ENCODE peak calls at places on chromosome 7, in ten cellular contexts. A is heart right ventricle; X is ACHN; F is mucosa of descending colon; N is stimulated activated CD4-positive, alpha-beta T cell treated with anti-CD3 and anti-CD28 coated beads, Interleukin-4, amount 100 ng/mL, for 48 hours; O is T-cell; W is CD4-positive, alpha-beta memory T cell; G is MM.1S; J is ovary; Z is Calu3. I is an unnamed sample.

GRCh38 chr7:19327011-19327410 is 181.8 kb upstream of the FERD3L start:
- DNase-seq in A (peak; percentile 7), X (no peak), F (no peak), N (no peak), O (no peak), W (no peak), G (no peak), J (no peak), Z (no peak), I (no peak)

GRCh38 chr7:106736123-106736507 is 75.2 kb upstream of the CCDC71L start:
- DNase-seq in A (no peak), X (no peak), F (no peak), N (no peak), O (no peak), W (no peak), G (no peak), J (no peak), Z (no peak), I (no peak)

GRCh38 chr7:92641921-92642511 is 51.8 kb upstream of the FAM133B start:
- DNase-seq in A (no peak), X (peak; percentile 85), F (no peak), N (peak; percentile 43), O (peak; percentile 24), W (no peak), G (no peak), J (no peak), Z (no peak), I (no peak)

GRCh38 chr7:48285365-48285764 is 114.1 kb downstream of the ABCA13 start:
- DNase-seq in A (no peak), X (no peak), F (no peak), N (no peak), O (no peak), W (no peak), G (no peak), J (no peak), Z (no peak), I (no peak)

GRCh38 chr7:123864438-123864837 is 19.5 kb downstream of the HYAL4 start:
- DNase-seq in A (no peak), X (no peak), F (peak; percentile 42), N (no peak), O (no peak), W (no peak), G (no peak), J (no peak), Z (no peak), I (no peak)

GRCh38 chr7:20089431-20089830 is 127.8 kb downstream of the MACC1 start:
- DNase-seq in A (no peak), X (no peak), F (no peak), N (no peak), O (no peak), W (no peak), G (no peak), J (no peak), Z (no peak), I (no peak)

GRCh38 chr7:40197527-40197926 is 62.7 kb downstream of the SUGCT start:
- DNase-seq in A (no peak), X (no peak), F (no peak), N (no peak), O (no peak), W (no peak), G (no peak), J (no peak), Z (no peak), I (no peak)

GRCh38 chr7:138195207-138195606 is 118.9 kb downstream of the AKR1D1 start:
- DNase-seq in A (no peak), X (no peak), F (no peak), N (no peak), O (no peak), W (no peak), G (no peak), J (no peak), Z (no peak), I (no peak)

GRCh38 chr7:114130860-114131259 is 212.1 kb upstream of the PPP1R3A start:
- DNase-seq in A (no peak), X (no peak), F (no peak), N (no peak), O (no peak), W (no peak), G (no peak), J (no peak), Z (no peak), I (no peak)

GRCh38 chr7:6675807-6676405 is 30.8 kb downstream of the ZNF12 start:
- DNase-seq in A (no peak), X (peak; percentile 14), F (no peak), N (no peak), O (no peak), W (no peak), G (no peak), J (no peak), Z (no peak), I (no peak)

GRCh38 chr7:114784177-114784576 is 137.7 kb upstream of the MDFIC start:
- DNase-seq in A (no peak), X (no peak), F (no peak), N (no peak), O (no peak), W (no peak), G (no peak), J (no peak), Z (no peak), I (no peak)

GRCh38 chr7:106036004-106036403 is 72.9 kb downstream of the CDHR3 start:
- DNase-seq in A (no peak), X (no peak), F (no peak), N (no peak), O (no peak), W (no peak), G (no peak), J (no peak), Z (no peak), I (no peak)

GRCh38 chr7:116249969-116250553 is 39.7 kb downstream of the TES start:
- DNase-seq in A (no peak), X (peak; percentile 71), F (no peak), N (no peak), O (no peak), W (no peak), G (peak; percentile 34), J (no peak), Z (peak; percentile 32), I (no peak)

GRCh38 chr7:150567846-150568245 is 656 bp downstream of the GIMAP4 start:
- DNase-seq in A (no peak), X (no peak), F (no peak), N (no peak), O (peak; percentile 55), W (peak; percentile 19), G (no peak), J (no peak), Z (no peak), I (no peak)

GRCh38 chr7:27154901-27155815 is 1.3 kb downstream of the HOXA7 start:
- DNase-seq in A (no peak), X (peak; percentile 57), F (peak; percentile 71), N (no peak), O (peak; percentile 14), W (no peak), G (no peak), J (peak; percentile 30), Z (no peak), I (no peak)

GRCh38 chr7:150852371-150852905 is at the start of gene AOC1:
- DNase-seq in A (no peak), X (no peak), F (peak; percentile 92), N (no peak), O (no peak), W (no peak), G (no peak), J (no peak), Z (peak; percentile 28), I (no peak)

GRCh38 chr7:50528266-50529092 is 36.7 kb downstream of the DDC start:
- DNase-seq in A (no peak), X (no peak), F (no peak), N (no peak), O (no peak), W (no peak), G (no peak), J (no peak), Z (no peak), I (no peak)

GRCh38 chr7:96075510-96076349 is 246.2 kb downstream of the SLC25A13 start:
- DNase-seq in A (peak; percentile 50), X (peak; percentile 80), F (peak; percentile 40), N (peak; percentile 27), O (peak; percentile 31), W (peak; percentile 45), G (peak; percentile 55), J (peak; percentile 78), Z (peak; percentile 53), I (peak; percentile 68)

GRCh38 chr7:122677149-122677548 is 21.8 kb downstream of the RNF133 start:
- DNase-seq in A (no peak), X (no peak), F (no peak), N (no peak), O (no peak), W (no peak), G (no peak), J (no peak), Z (no peak), I (no peak)

GRCh38 chr7:34086064-34086463 is 180.7 kb downstream of the BMPER start:
- DNase-seq in A (no peak), X (no peak), F (no peak), N (no peak), O (no peak), W (no peak), G (no peak), J (no peak), Z (no peak), I (no peak)

GRCh38 chr7:26490631-26491624 is 199.3 kb downstream of the SNX10 start:
- DNase-seq in A (no peak), X (no peak), F (no peak), N (no peak), O (no peak), W (no peak), G (no peak), J (no peak), Z (peak; percentile 61), I (no peak)

GRCh38 chr7:129739427-129739826 is 127.9 kb downstream of the NRF1 start:
- DNase-seq in A (peak; percentile 66), X (no peak), F (no peak), N (no peak), O (no peak), W (no peak), G (no peak), J (no peak), Z (no peak), I (peak; percentile 35)

GRCh38 chr7:37730489-37730888 is 46.9 kb downstream of the GPR141 start:
- DNase-seq in A (no peak), X (no peak), F (no peak), N (no peak), O (no peak), W (no peak), G (no peak), J (no peak), Z (no peak), I (no peak)

GRCh38 chr7:136533732-136534131 is 334.7 kb upstream of the CHRM2 start:
- DNase-seq in A (no peak), X (no peak), F (no peak), N (no peak), O (no peak), W (no peak), G (no peak), J (no peak), Z (no peak), I (no peak)

GRCh38 chr7:112161253-112162160 is 44.7 kb downstream of the DOCK4 start:
- DNase-seq in A (no peak), X (peak; percentile 21), F (no peak), N (no peak), O (no peak), W (no peak), G (no peak), J (no peak), Z (no peak), I (no peak)

GRCh38 chr7:37491919-37492694 is 43.4 kb upstream of the ELMO1 start:
- DNase-seq in A (no peak), X (no peak), F (no peak), N (no peak), O (no peak), W (no peak), G (no peak), J (no peak), Z (no peak), I (no peak)

GRCh38 chr7:50641442-50642405 is 76.5 kb upstream of the DDC start:
- DNase-seq in A (peak; percentile 53), X (no peak), F (no peak), N (no peak), O (no peak), W (no peak), G (peak; percentile 17), J (no peak), Z (no peak), I (no peak)

GRCh38 chr7:82317257-82317721 is 126.3 kb downstream of the CACNA2D1 start:
- DNase-seq in A (no peak), X (no peak), F (no peak), N (no peak), O (no peak), W (no peak), G (no peak), J (no peak), Z (no peak), I (no peak)